ENCODE peak calls at places on chromosomes 5 and 9, in ten cellular contexts. T, M, F, E, H, P, K, A, Y and S are unnamed samples.

GRCh38 chr5:170760126-170760525 is 23.4 kb upstream of the GABRP start:
- DNase-seq in F (no peak), M (no peak), P (no peak), Y (no peak), K (no peak), T (no peak), E (no peak), A (no peak), H (no peak), S (no peak)

GRCh38 chr5:91380491-91381133 is 2.5 kb downstream of the ARRDC3 start:
- DNase-seq in T (peak; percentile 98), K (peak; percentile 98), H (peak; percentile 100), E (peak; percentile 99), Y (peak; percentile 97), M (peak; percentile 99), A (peak; percentile 91), F (peak; percentile 90), P (peak; percentile 91), S (peak; percentile 96)

GRCh38 chr5:142959683-142960308 is 189.6 kb downstream of the ARHGAP26 start:
- DNase-seq in A (peak; percentile 25), P (peak; percentile 45), Y (peak; percentile 24), H (no peak), F (no peak), K (no peak), E (no peak), T (no peak), M (no peak), S (peak; percentile 43)

GRCh38 chr9:109817846-109818472 is 38.0 kb downstream of the PALM2AKAP2 start:
- DNase-seq in Y (peak; percentile 95), H (peak; percentile 76), K (peak; percentile 97), P (peak; percentile 99), T (peak; percentile 91), A (peak; percentile 97), F (peak; percentile 98), E (peak; percentile 84), M (peak; percentile 62), S (peak; percentile 94)

GRCh38 chr9:76572205-76572550 is 113.2 kb downstream of the GCNT1 start:
- DNase-seq in P (no peak), M (no peak), Y (peak; percentile 35), H (no peak), E (no peak), K (no peak), A (no peak), T (no peak), F (no peak), S (no peak)

GRCh38 chr9:132622144-132622543 is 39.7 kb downstream of the BARHL1 start:
- DNase-seq in E (no peak), T (peak; percentile 26), P (peak; percentile 58), M (no peak), K (peak; percentile 14), F (peak; percentile 55), A (peak; percentile 38), Y (peak; percentile 24), H (no peak), S (peak; percentile 19)

GRCh38 chr9:3459076-3459475 is 66.7 kb downstream of the RFX3 start:
- DNase-seq in E (no peak), A (peak; percentile 12), T (no peak), H (no peak), P (no peak), K (no peak), M (no peak), F (no peak), Y (no peak), S (no peak)

GRCh38 chr9:109304350-109304749 is 16.5 kb downstream of the EPB41L4B start:
- DNase-seq in M (no peak), Y (no peak), H (peak; percentile 55), K (no peak), E (no peak), A (no peak), T (no peak), F (no peak), P (no peak), S (no peak)

GRCh38 chr5:61019642-61020041 is 74.6 kb downstream of the NDUFAF2 start:
- DNase-seq in H (no peak), P (no peak), A (peak; percentile 17), K (no peak), T (no peak), Y (no peak), E (no peak), F (no peak), M (no peak), S (no peak)

GRCh38 chr5:11182441-11183080 is 421.5 kb upstream of the DAP start:
- DNase-seq in K (peak; percentile 61), E (no peak), A (peak; percentile 39), H (no peak), M (peak; percentile 38), Y (peak; percentile 16), F (peak; percentile 57), P (peak; percentile 47), T (peak; percentile 50), S (peak; percentile 57)

GRCh38 chr5:383621-384020 is 59.4 kb upstream of the EXOC3 start:
- DNase-seq in T (no peak), K (no peak), H (peak; percentile 6), F (no peak), Y (no peak), P (no peak), A (no peak), E (no peak), M (no peak), S (no peak)

GRCh38 chr5:122408592-122409219 is 96.7 kb downstream of the SNCAIP start:
- DNase-seq in P (no peak), M (no peak), H (no peak), E (no peak), T (no peak), K (peak; percentile 42), A (no peak), Y (no peak), F (peak; percentile 7), S (no peak)

GRCh38 chr5:78779771-78780616 is 131.4 kb upstream of the LHFPL2 start:
- DNase-seq in H (no peak), F (peak; percentile 97), P (peak; percentile 93), M (peak; percentile 50), E (no peak), A (peak; percentile 96), Y (peak; percentile 88), K (peak; percentile 59), T (peak; percentile 87), S (peak; percentile 64)

GRCh38 chr9:110835859-110836271 is 167.3 kb downstream of the MUSK start:
- DNase-seq in F (peak; percentile 86), A (peak; percentile 71), P (peak; percentile 61), K (peak; percentile 68), T (no peak), E (no peak), M (no peak), Y (no peak), H (no peak), S (peak; percentile 28)

GRCh38 chr5:20678814-20679298 is 690.9 kb upstream of the CDH18 start:
- DNase-seq in F (peak; percentile 95), H (no peak), Y (peak; percentile 99), A (peak; percentile 93), P (peak; percentile 86), E (no peak), K (peak; percentile 89), T (peak; percentile 95), M (no peak), S (peak; percentile 47)

GRCh38 chr9:13915591-13916301 is 398.2 kb downstream of the NFIB start:
- DNase-seq in T (peak; percentile 24), K (peak; percentile 48), F (peak; percentile 76), Y (no peak), A (peak; percentile 34), E (no peak), M (no peak), H (no peak), P (peak; percentile 35), S (no peak)

GRCh38 chr9:8823131-8823895 is 1023.7 kb upstream of the DMAC1 start:
- DNase-seq in M (no peak), F (peak; percentile 16), P (no peak), K (peak; percentile 26), A (no peak), Y (no peak), E (no peak), H (no peak), T (no peak), S (no peak)
- TF ChIP-seq CTCF in M (no peak), F (no peak), P (no peak), K (no peak), A (no peak), Y (no peak), E (no peak), H (no peak), T (no peak), S (no peak)

GRCh38 chr5:36457511-36458260 is 148.7 kb upstream of the SLC1A3 start:
- DNase-seq in M (no peak), H (no peak), E (no peak), Y (no peak), K (peak; percentile 52), F (peak; percentile 88), P (no peak), A (peak; percentile 30), T (no peak), S (no peak)

GRCh38 chr5:36462295-36463021 is 143.9 kb upstream of the SLC1A3 start:
- DNase-seq in K (peak; percentile 30), E (no peak), F (peak; percentile 70), H (no peak), A (peak; percentile 26), T (no peak), P (no peak), M (no peak), Y (peak; percentile 79), S (peak; percentile 5)

GRCh38 chr5:36458746-36459145 is 147.7 kb upstream of the SLC1A3 start:
- DNase-seq in T (no peak), P (no peak), F (no peak), K (no peak), H (no peak), E (no peak), A (no peak), Y (no peak), M (no peak), S (no peak)

GRCh38 chr5:36459191-36460135 is 146.9 kb upstream of the SLC1A3 start:
- DNase-seq in A (peak; percentile 26), Y (peak; percentile 78), H (no peak), F (no peak), E (no peak), K (no peak), M (no peak), P (no peak), T (peak; percentile 53), S (no peak)
- TF ChIP-seq CTCF in A (peak; percentile 44), Y (peak; percentile 40), H (no peak), F (peak; percentile 36), E (no peak), K (peak; percentile 29), M (peak; percentile 48), P (no peak), T (peak; percentile 23), S (peak; percentile 64)

DNA sequence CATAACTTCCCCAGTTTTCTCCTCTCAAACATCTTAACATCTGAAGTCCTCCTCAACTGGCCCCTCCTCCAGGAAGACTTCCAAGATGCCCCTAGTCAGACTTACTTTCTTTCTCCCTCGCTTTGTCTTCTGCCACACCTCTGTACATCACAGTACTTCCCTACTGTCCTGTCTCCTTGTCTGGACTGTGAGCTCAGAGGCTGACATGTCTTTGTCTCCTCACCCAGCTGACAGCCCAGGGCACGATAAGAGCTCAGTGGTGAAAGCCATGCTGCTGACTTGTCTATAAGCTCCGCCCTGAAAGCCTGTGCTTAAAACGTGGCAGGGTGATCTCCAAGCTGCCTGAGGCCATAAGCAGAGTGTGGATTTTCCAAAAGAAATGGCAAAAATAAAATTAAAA is 33.0 kb upstream of the SLC25A51 start:
- DNase-seq in F (peak; percentile 80), T (peak; percentile 65), Y (peak; percentile 83), E (no peak), P (peak; percentile 90), H (no peak), K (peak; percentile 66), A (peak; percentile 76), M (peak; percentile 44), S (peak; percentile 82)
- TF ChIP-seq CTCF in F (no peak), T (no peak), Y (no peak), E (no peak), P (no peak), H (no peak), K (no peak), A (no peak), M (no peak), S (no peak)

GRCh38 chr5:53318303-53318702 is 162.1 kb upstream of the FST start:
- DNase-seq in K (no peak), E (no peak), M (no peak), A (no peak), F (no peak), Y (peak; percentile 58), P (no peak), H (no peak), T (peak; percentile 41), S (no peak)
- TF ChIP-seq CTCF in K (peak; percentile 14), E (no peak), M (no peak), A (no peak), F (no peak), Y (peak; percentile 47), P (no peak), H (no peak), T (no peak), S (peak; percentile 14)